ENCODE peak calls at places on chromosomes 1 and 21, in nine cellular contexts. One of them, this sample, is unnamed.

GRCh38 chr1:22685675-22686074 is 25.0 kb upstream of the EPHB2 start:
- ATAC-seq in heart left ventricle: no peak
- ATAC-seq in mucosa of descending colon: no peak
- ATAC-seq in HCT116: no peak
- ATAC-seq in pancreas: no peak
- ATAC-seq in A549: no peak
- ATAC-seq in PC-3: no peak
- ATAC-seq in upper lobe of left lung: peak
- ATAC-seq in right lobe of liver: no peak
- ATAC-seq in this sample: no peak

GRCh38 chr1:3082571-3083516 is 13.8 kb downstream of the PRDM16 start:
- ATAC-seq in heart left ventricle: peak
- ATAC-seq in mucosa of descending colon: no peak
- ATAC-seq in HCT116: no peak
- ATAC-seq in pancreas: no peak
- ATAC-seq in A549: no peak
- ATAC-seq in PC-3: no peak
- ATAC-seq in upper lobe of left lung: no peak
- ATAC-seq in right lobe of liver: no peak
- ATAC-seq in this sample: no peak

GRCh38 chr21:28590722-28591121 is 402.0 kb downstream of the LTN1 start:
- ATAC-seq in heart left ventricle: no peak
- ATAC-seq in mucosa of descending colon: no peak
- ATAC-seq in HCT116: no peak
- ATAC-seq in pancreas: no peak
- ATAC-seq in A549: no peak
- ATAC-seq in PC-3: no peak
- ATAC-seq in upper lobe of left lung: no peak
- ATAC-seq in right lobe of liver: no peak
- ATAC-seq in this sample: no peak

GRCh38 chr1:231937013-231937754 is 310.6 kb downstream of the DISC1 start:
- ATAC-seq in heart left ventricle: peak
- ATAC-seq in mucosa of descending colon: no peak
- ATAC-seq in HCT116: no peak
- ATAC-seq in pancreas: peak
- ATAC-seq in A549: no peak
- ATAC-seq in PC-3: peak
- ATAC-seq in upper lobe of left lung: no peak
- ATAC-seq in right lobe of liver: no peak
- ATAC-seq in this sample: peak

GRCh38 chr1:209648931-209649776 is 3.1 kb downstream of the LAMB3 start:
- ATAC-seq in heart left ventricle: no peak
- ATAC-seq in mucosa of descending colon: peak
- ATAC-seq in HCT116: peak
- ATAC-seq in pancreas: peak
- ATAC-seq in A549: peak
- ATAC-seq in PC-3: peak
- ATAC-seq in upper lobe of left lung: peak
- ATAC-seq in right lobe of liver: peak
- ATAC-seq in this sample: peak

GRCh38 chr1:39205102-39205780 is 746 bp downstream of the MACF1 start:
- ATAC-seq in heart left ventricle: peak
- ATAC-seq in mucosa of descending colon: peak
- ATAC-seq in HCT116: no peak
- ATAC-seq in pancreas: peak
- ATAC-seq in A549: peak
- ATAC-seq in PC-3: peak
- ATAC-seq in upper lobe of left lung: peak
- ATAC-seq in right lobe of liver: peak
- ATAC-seq in this sample: peak

GRCh38 chr1:213982814-213983588 is 4.8 kb upstream of the PROX1 start:
- ATAC-seq in heart left ventricle: peak
- ATAC-seq in mucosa of descending colon: peak
- ATAC-seq in HCT116: no peak
- ATAC-seq in pancreas: peak
- ATAC-seq in A549: peak
- ATAC-seq in PC-3: no peak
- ATAC-seq in upper lobe of left lung: peak
- ATAC-seq in right lobe of liver: peak
- ATAC-seq in this sample: peak

GRCh38 chr1:33259879-33260278 is 3.6 kb downstream of the ZNF362 start:
- ATAC-seq in heart left ventricle: no peak
- ATAC-seq in mucosa of descending colon: no peak
- ATAC-seq in HCT116: no peak
- ATAC-seq in pancreas: no peak
- ATAC-seq in A549: no peak
- ATAC-seq in PC-3: no peak
- ATAC-seq in upper lobe of left lung: no peak
- ATAC-seq in right lobe of liver: no peak
- ATAC-seq in this sample: no peak

GRCh38 chr1:238438296-238439275 is 547.9 kb upstream of the ZP4 start:
- ATAC-seq in heart left ventricle: no peak
- ATAC-seq in mucosa of descending colon: no peak
- ATAC-seq in HCT116: no peak
- ATAC-seq in pancreas: peak
- ATAC-seq in A549: no peak
- ATAC-seq in PC-3: no peak
- ATAC-seq in upper lobe of left lung: no peak
- ATAC-seq in right lobe of liver: peak
- ATAC-seq in this sample: no peak

GRCh38 chr1:3060601-3061551 is 8.1 kb upstream of the PRDM16 start:
- ATAC-seq in heart left ventricle: no peak
- ATAC-seq in mucosa of descending colon: no peak
- ATAC-seq in HCT116: peak
- ATAC-seq in pancreas: no peak
- ATAC-seq in A549: peak
- ATAC-seq in PC-3: peak
- ATAC-seq in upper lobe of left lung: no peak
- ATAC-seq in right lobe of liver: no peak
- ATAC-seq in this sample: no peak

DNA sequence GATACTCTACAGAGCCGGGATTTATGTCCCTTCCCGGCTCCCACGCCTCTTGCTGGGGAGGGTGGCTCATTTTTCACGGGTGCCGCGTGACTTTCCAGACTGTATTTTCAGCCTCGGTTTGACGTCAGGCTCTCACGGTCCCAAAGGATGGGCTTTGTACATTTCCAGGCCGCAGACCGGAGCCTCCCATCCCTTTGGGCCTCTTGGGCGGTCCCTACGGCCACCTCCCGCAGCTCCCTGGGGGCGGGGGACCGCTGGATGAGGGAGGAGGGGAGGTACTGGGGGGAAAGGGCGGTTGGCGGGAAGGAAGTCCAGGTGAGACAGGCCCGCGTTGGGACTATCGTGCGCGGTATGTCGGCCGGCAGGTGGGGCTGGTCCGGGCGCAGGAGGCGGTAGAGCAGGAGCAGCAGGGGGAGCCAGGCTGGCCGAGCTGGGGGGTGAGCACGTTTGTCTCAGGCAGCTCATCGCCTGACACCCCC is 17.9 kb downstream of the UBL4B start:
- ATAC-seq in heart left ventricle: peak
- ATAC-seq in mucosa of descending colon: no peak
- ATAC-seq in HCT116: no peak
- ATAC-seq in pancreas: peak
- ATAC-seq in A549: no peak
- ATAC-seq in PC-3: no peak
- ATAC-seq in upper lobe of left lung: peak
- ATAC-seq in right lobe of liver: no peak
- ATAC-seq in this sample: no peak
- TF ChIP-seq CTCF in heart left ventricle: no peak
- TF ChIP-seq CTCF in mucosa of descending colon: no peak
- TF ChIP-seq CTCF in HCT116: no peak
- TF ChIP-seq CTCF in pancreas: no peak
- TF ChIP-seq CTCF in A549: no peak
- TF ChIP-seq CTCF in PC-3: no peak
- TF ChIP-seq CTCF in upper lobe of left lung: no peak
- TF ChIP-seq CTCF in right lobe of liver: peak
- TF ChIP-seq CTCF in this sample: no peak

GRCh38 chr1:111990026-111990877 is 784 bp upstream of the KCND3 start:
- ATAC-seq in heart left ventricle: no peak
- ATAC-seq in mucosa of descending colon: peak
- ATAC-seq in HCT116: peak
- ATAC-seq in pancreas: peak
- ATAC-seq in A549: peak
- ATAC-seq in PC-3: peak
- ATAC-seq in upper lobe of left lung: peak
- ATAC-seq in right lobe of liver: peak
- ATAC-seq in this sample: no peak
- H3K4me3 ChIP-seq in heart left ventricle: peak
- H3K4me3 ChIP-seq in mucosa of descending colon: no peak
- H3K4me3 ChIP-seq in HCT116: peak
- H3K4me3 ChIP-seq in pancreas: peak
- H3K4me3 ChIP-seq in A549: peak
- H3K4me3 ChIP-seq in PC-3: peak
- H3K4me3 ChIP-seq in upper lobe of left lung: peak
- H3K4me3 ChIP-seq in right lobe of liver: peak
- H3K4me3 ChIP-seq in this sample: peak

GRCh38 chr1:175470078-175470477 is 273.3 kb downstream of the TNR start:
- ATAC-seq in heart left ventricle: no peak
- ATAC-seq in mucosa of descending colon: no peak
- ATAC-seq in HCT116: no peak
- ATAC-seq in pancreas: no peak
- ATAC-seq in A549: no peak
- ATAC-seq in PC-3: no peak
- ATAC-seq in upper lobe of left lung: no peak
- ATAC-seq in right lobe of liver: no peak
- ATAC-seq in this sample: no peak
- TF ChIP-seq CTCF in heart left ventricle: no peak
- TF ChIP-seq CTCF in mucosa of descending colon: no peak
- TF ChIP-seq CTCF in HCT116: no peak
- TF ChIP-seq CTCF in pancreas: no peak
- TF ChIP-seq CTCF in A549: no peak
- TF ChIP-seq CTCF in PC-3: no peak
- TF ChIP-seq CTCF in upper lobe of left lung: no peak
- TF ChIP-seq CTCF in right lobe of liver: no peak
- TF ChIP-seq CTCF in this sample: no peak

DNA sequence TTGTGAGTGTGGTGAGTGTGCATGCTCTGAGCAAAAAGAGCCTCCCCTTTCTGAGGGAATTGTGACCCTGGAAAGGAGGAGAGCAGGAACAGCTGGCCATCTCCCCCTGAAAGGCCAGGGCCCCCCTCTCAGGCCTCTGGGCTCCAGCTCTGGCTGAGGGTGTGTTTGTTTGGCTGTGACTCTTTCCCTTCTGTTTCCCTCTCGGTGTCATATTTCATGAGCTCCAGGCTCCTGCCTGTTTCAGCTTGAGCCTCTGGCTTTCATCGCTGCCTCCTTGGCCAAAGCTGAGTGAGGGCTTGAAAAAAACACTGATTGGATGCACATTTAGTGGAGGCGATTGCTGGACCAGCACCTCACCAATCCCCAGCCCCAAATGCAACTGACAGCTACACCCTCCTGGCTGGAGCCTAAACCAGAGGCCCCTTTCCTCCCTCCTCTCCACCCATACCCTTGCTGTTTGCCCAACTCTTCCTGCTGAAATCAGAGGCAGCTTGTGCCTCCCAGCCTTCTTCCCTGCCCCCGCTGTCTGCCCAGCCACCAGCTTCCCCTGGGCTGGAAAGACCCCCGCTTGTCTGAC is 64.1 kb downstream of the DDR2 start:
- ATAC-seq in heart left ventricle: peak
- ATAC-seq in mucosa of descending colon: peak
- ATAC-seq in HCT116: peak
- ATAC-seq in pancreas: peak
- ATAC-seq in A549: peak
- ATAC-seq in PC-3: peak
- ATAC-seq in upper lobe of left lung: peak
- ATAC-seq in right lobe of liver: peak
- ATAC-seq in this sample: peak
- H3K4me3 ChIP-seq in heart left ventricle: no peak
- H3K4me3 ChIP-seq in mucosa of descending colon: no peak
- H3K4me3 ChIP-seq in HCT116: peak
- H3K4me3 ChIP-seq in pancreas: no peak
- H3K4me3 ChIP-seq in A549: no peak
- H3K4me3 ChIP-seq in PC-3: peak
- H3K4me3 ChIP-seq in upper lobe of left lung: no peak
- H3K4me3 ChIP-seq in right lobe of liver: no peak
- H3K4me3 ChIP-seq in this sample: no peak